ENCODE peak calls at places on chromosomes 7 and 10, in four cellular contexts. V, G, W and L are unnamed samples.

GRCh38 chr10:114648368-114648767 is 9.7 kb downstream of the ABLIM1 start:
- DNase-seq in W (no peak), V (no peak), G (no peak), L (no peak)

GRCh38 chr10:27794157-27794556 is 48.5 kb upstream of the MKX start:
- DNase-seq in V (no peak), G (no peak), W (no peak), L (no peak)

GRCh38 chr7:75739796-75740672 is 1.3 kb upstream of the HIP1 start:
- DNase-seq in G (no peak), W (no peak), V (no peak), L (no peak)

GRCh38 chr7:13411151-13411550 is 578.3 kb downstream of the ETV1 start:
- DNase-seq in G (no peak), W (no peak), V (no peak), L (no peak)

GRCh38 chr7:3578399-3578798 is 277.3 kb downstream of the SDK1 start:
- DNase-seq in V (no peak), G (no peak), W (no peak), L (no peak)

GRCh38 chr10:11163990-11164805 is 146.5 kb downstream of the CELF2 start:
- DNase-seq in V (no peak), G (peak; percentile 33), W (no peak), L (no peak)

GRCh38 chr7:149773446-149774236 is at the start of gene ZNF467:
- DNase-seq in V (peak; percentile 45), G (peak; percentile 79), W (no peak), L (peak; percentile 92)

GRCh38 chr7:157307534-157307838 is 29.3 kb upstream of the DNAJB6 start:
- DNase-seq in G (no peak), W (no peak), V (no peak), L (no peak)

GRCh38 chr10:12391191-12391590 is 41.8 kb downstream of the CAMK1D start:
- DNase-seq in G (no peak), V (no peak), W (no peak), L (no peak)

GRCh38 chr10:3069876-3070275 is 2.5 kb downstream of the PFKP start:
- DNase-seq in W (no peak), V (no peak), G (no peak), L (no peak)